ENCODE peak calls at places on chromosomes 7 and 10, in nine cellular contexts. T is iris pigment epithelial cell; O is stimulated activated CD8-positive, alpha-beta memory T cell treated with anti-CD3 and anti-CD28 coated beads, Interleukin-15, amount 100 ng/mL, for 4 hours; J is NCI-H226; W is suprapubic skin; X is HTR-8/SVneo; B is mucosa of descending colon; U is AML-193; Y is cardiac fibroblast. D is an unnamed sample.

GRCh38 chr7:155223503-155223902 is 74.2 kb upstream of the INSIG1 start:
- DNase-seq in X (no peak), J (no peak), B (no peak), T (no peak), U (no peak), Y (no peak), W (no peak), O (no peak), D (no peak)

GRCh38 chr10:2992401-2993198 is 74.7 kb upstream of the PFKP start:
- DNase-seq in X (no peak), Y (no peak), U (no peak), J (no peak), T (no peak), W (no peak), O (no peak), B (no peak), D (no peak)

GRCh38 chr7:35749548-35749947 is 51.3 kb upstream of the SEPTIN7 start:
- DNase-seq in B (no peak), Y (no peak), X (no peak), O (no peak), W (no peak), J (peak), U (no peak), T (peak), D (no peak)

GRCh38 chr7:158778476-158778875 is 50.8 kb downstream of the ESYT2 start:
- DNase-seq in B (no peak), U (no peak), J (no peak), W (no peak), O (no peak), T (peak), X (no peak), Y (peak), D (no peak)

GRCh38 chr10:9869185-9869584 is 1148.5 kb upstream of the CELF2 start:
- DNase-seq in U (no peak), B (no peak), T (no peak), W (no peak), X (no peak), J (no peak), O (no peak), Y (peak), D (peak)

GRCh38 chr10:59375990-59376389 is 13.6 kb upstream of the FAM13C start:
- DNase-seq in X (no peak), O (no peak), T (no peak), B (no peak), Y (no peak), J (no peak), W (no peak), U (no peak), D (no peak)

GRCh38 chr7:38703093-38703492 is 71.9 kb upstream of the AMPH start:
- DNase-seq in O (no peak), T (no peak), U (no peak), X (no peak), J (no peak), W (no peak), B (no peak), Y (peak), D (no peak)

GRCh38 chr7:74482629-74483401 is 29.1 kb downstream of the GTF2IRD1 start:
- DNase-seq in O (no peak), X (peak), T (peak), J (peak), W (no peak), U (no peak), Y (peak), B (no peak), D (peak)

GRCh38 chr10:128867819-128868218 is 599.2 kb upstream of the MGMT start:
- DNase-seq in U (no peak), X (no peak), W (no peak), Y (no peak), T (no peak), J (no peak), O (no peak), B (no peak), D (no peak)

GRCh38 chr7:132575336-132575986 is 809 bp downstream of the PLXNA4 start:
- DNase-seq in X (no peak), T (peak), W (no peak), U (no peak), Y (peak), J (no peak), B (no peak), O (no peak), D (peak)

GRCh38 chr10:47038881-47039557 is 127.8 kb downstream of the PTPN20 start:
- DNase-seq in U (no peak), B (peak), O (no peak), T (no peak), W (no peak), J (no peak), Y (no peak), X (no peak), D (no peak)

GRCh38 chr7:157461805-157462771 is 125.3 kb downstream of the DNAJB6 start:
- DNase-seq in O (no peak), T (no peak), X (no peak), U (no peak), Y (no peak), B (no peak), W (peak), J (no peak), D (no peak)

GRCh38 chr7:123797673-123798526 is 47.1 kb upstream of the HYAL4 start:
- DNase-seq in O (no peak), T (peak), W (no peak), U (peak), B (no peak), X (peak), Y (peak), J (peak), D (peak)

GRCh38 chr10:91944880-91945630 is 21.5 kb downstream of the BTAF1 start:
- DNase-seq in J (no peak), X (no peak), B (no peak), Y (peak), W (no peak), O (no peak), U (no peak), T (peak), D (no peak)

GRCh38 chr7:25726180-25726579 is 425.8 kb upstream of the NFE2L3 start:
- DNase-seq in X (no peak), U (no peak), O (no peak), W (no peak), T (no peak), J (no peak), Y (no peak), B (no peak), D (no peak)

GRCh38 chr7:72316148-72316547 is 96.0 kb downstream of the CALN1 start:
- DNase-seq in Y (no peak), B (no peak), W (no peak), X (no peak), T (no peak), U (no peak), J (no peak), O (no peak), D (no peak)

GRCh38 chr7:38675500-38676106 is 44.4 kb upstream of the AMPH start:
- DNase-seq in T (no peak), J (no peak), B (no peak), U (no peak), W (no peak), O (no peak), X (no peak), Y (no peak), D (no peak)

GRCh38 chr10:78898341-78899097 is 170.2 kb upstream of the ZMIZ1 start:
- DNase-seq in U (no peak), O (no peak), W (peak), T (no peak), Y (no peak), B (no peak), J (no peak), X (no peak), D (no peak)

GRCh38 chr7:56074371-56074791 is 10.3 kb downstream of the SUMF2 start:
- DNase-seq in J (peak), T (peak), Y (peak), X (peak), B (peak), O (no peak), U (peak), W (peak), D (peak)

GRCh38 chr10:35934637-35934995 is 292.5 kb upstream of the FZD8 start:
- DNase-seq in T (no peak), O (no peak), J (no peak), Y (no peak), W (no peak), X (no peak), U (no peak), B (no peak), D (no peak)

GRCh38 chr10:77890097-77890496 is 36.5 kb downstream of the DLG5 start:
- DNase-seq in T (no peak), X (no peak), W (no peak), B (no peak), J (no peak), O (no peak), Y (no peak), U (no peak), D (no peak)

GRCh38 chr10:50516161-50516560 is 107.6 kb downstream of the SGMS1 start:
- DNase-seq in O (no peak), Y (no peak), B (no peak), X (no peak), J (no peak), U (no peak), W (no peak), T (no peak), D (no peak)

GRCh38 chr7:22824760-22825159 is 2.1 kb upstream of the TOMM7 start:
- DNase-seq in J (no peak), X (no peak), W (no peak), U (no peak), Y (no peak), T (no peak), O (no peak), B (no peak), D (no peak)

GRCh38 chr10:112658900-112659328 is 211.9 kb downstream of the VTI1A start:
- DNase-seq in W (no peak), J (no peak), B (no peak), U (no peak), X (peak), O (no peak), T (peak), Y (peak), D (no peak)

GRCh38 chr10:60480865-60481563 is 91.3 kb upstream of the ANK3 start:
- DNase-seq in J (peak), O (no peak), Y (peak), X (peak), T (peak), B (no peak), U (no peak), W (no peak), D (no peak)

GRCh38 chr10:75024971-75025523 is 86.4 kb upstream of the SAMD8 start:
- DNase-seq in T (no peak), Y (no peak), J (no peak), U (no peak), X (no peak), O (no peak), B (no peak), W (no peak), D (no peak)

GRCh38 chr7:7956531-7957221 is 11.9 kb upstream of the GLCCI1 start:
- DNase-seq in W (no peak), X (no peak), B (no peak), T (peak), U (no peak), O (no peak), Y (peak), J (no peak), D (no peak)